ENCODE peak calls at places on chromosomes 12 and 14, in ten cellular contexts. L is stimulated activated CD8-positive, alpha-beta memory T cell treated with anti-CD3 and anti-CD28 coated beads, Interleukin-2, amount 100 ng/mL, for 1 hour; O is LHCN-M2; D is retina; Y is activated T-helper 1 cell treated with Interleukin-2 at 50 U/mL for 16 hours; V is activated CD4-positive, alpha-beta T cell treated with anti-CD3 and anti-CD28 coated beads, Interleukin-2, amount 50 U/mL, for 1 hour; T is A549; S is K562; B is RKO; M is KBM-7. I is an unnamed sample.

GRCh38 chr12:117101953-117102833 is 3.0 kb upstream of the TESC start:
- DNase-seq in L (no peak), O (no peak), D (peak; percentile 70), Y (no peak), V (no peak), T (no peak), S (no peak), B (no peak), M (no peak), I (no peak)

GRCh38 chr12:120314220-120314619 is 12.1 kb downstream of the SIRT4 start:
- DNase-seq in L (no peak), O (no peak), D (no peak), Y (no peak), V (no peak), T (peak; percentile 42), S (peak; percentile 29), B (peak; percentile 59), M (no peak), I (no peak)

GRCh38 chr14:101331141-101331525 is 230.2 kb upstream of the DIO3 start:
- DNase-seq in L (no peak), O (no peak), D (no peak), Y (no peak), V (no peak), T (no peak), S (no peak), B (no peak), M (no peak), I (no peak)

GRCh38 chr12:113049976-113050742 is 6.4 kb upstream of the DTX1 start:
- DNase-seq in L (no peak), O (no peak), D (no peak), Y (no peak), V (no peak), T (peak; percentile 63), S (no peak), B (no peak), M (peak; percentile 69), I (no peak)

GRCh38 chr14:66359500-66359899 is 126.7 kb upstream of the CCDC196 start:
- DNase-seq in L (no peak), O (peak; percentile 40), D (peak; percentile 65), Y (no peak), V (no peak), T (peak; percentile 41), S (peak; percentile 6), B (peak; percentile 80), M (peak; percentile 43), I (no peak)

GRCh38 chr12:67151891-67152290 is 117.3 kb upstream of the CAND1 start:
- DNase-seq in L (no peak), O (no peak), D (no peak), Y (no peak), V (no peak), T (no peak), S (no peak), B (no peak), M (no peak), I (no peak)

GRCh38 chr14:92035890-92036289 is 4.0 kb downstream of the TRIP11 start:
- DNase-seq in L (no peak), O (no peak), D (no peak), Y (no peak), V (no peak), T (no peak), S (no peak), B (no peak), M (no peak), I (no peak)

GRCh38 chr12:104939089-104939488 is 19.0 kb downstream of the SLC41A2 start:
- DNase-seq in L (no peak), O (no peak), D (no peak), Y (no peak), V (no peak), T (no peak), S (no peak), B (no peak), M (no peak), I (no peak)

GRCh38 chr12:104494137-104494815 is 37.5 kb downstream of the CHST11 start:
- DNase-seq in L (peak; percentile 41), O (peak; percentile 71), D (no peak), Y (peak; percentile 44), V (peak; percentile 55), T (no peak), S (peak; percentile 60), B (no peak), M (no peak), I (peak; percentile 51)

GRCh38 chr14:98345186-98345585 is 926.8 kb downstream of the BCL11B start:
- DNase-seq in L (no peak), O (no peak), D (peak; percentile 64), Y (no peak), V (no peak), T (no peak), S (no peak), B (no peak), M (no peak), I (no peak)

GRCh38 chr14:64350091-64350490 is 38.1 kb upstream of the MTHFD1 start:
- DNase-seq in L (no peak), O (no peak), D (no peak), Y (no peak), V (no peak), T (no peak), S (no peak), B (no peak), M (no peak), I (no peak)

GRCh38 chr12:57202321-57202720 is 14.3 kb upstream of the NXPH4 start:
- DNase-seq in L (no peak), O (no peak), D (no peak), Y (no peak), V (no peak), T (no peak), S (no peak), B (no peak), M (no peak), I (no peak)

GRCh38 chr12:108666326-108666995 is 32.8 kb upstream of the SELPLG start:
- DNase-seq in L (no peak), O (peak; percentile 55), D (peak; percentile 36), Y (no peak), V (no peak), T (no peak), S (no peak), B (no peak), M (no peak), I (no peak)

GRCh38 chr12:116123511-116124258 is 153.8 kb downstream of the MED13L start:
- DNase-seq in L (no peak), O (peak; percentile 97), D (peak; percentile 87), Y (no peak), V (peak; percentile 4), T (no peak), S (peak; percentile 58), B (no peak), M (peak; percentile 65), I (peak; percentile 48)

GRCh38 chr12:127052491-127053232 is 1214.3 kb upstream of the TMEM132C start:
- DNase-seq in L (no peak), O (peak; percentile 80), D (no peak), Y (no peak), V (no peak), T (no peak), S (no peak), B (peak; percentile 32), M (no peak), I (no peak)

GRCh38 chr14:30283822-30284446 is 275.0 kb upstream of the G2E3 start:
- DNase-seq in L (no peak), O (peak; percentile 51), D (peak; percentile 34), Y (no peak), V (no peak), T (peak; percentile 17), S (peak; percentile 16), B (peak; percentile 49), M (peak; percentile 52), I (no peak)

GRCh38 chr14:57822081-57822480 is 43.8 kb downstream of the SLC35F4 start:
- DNase-seq in L (no peak), O (no peak), D (no peak), Y (no peak), V (no peak), T (no peak), S (no peak), B (no peak), M (no peak), I (no peak)

GRCh38 chr12:6998708-6999451 is 19.4 kb downstream of the LPCAT3 start:
- DNase-seq in L (no peak), O (peak; percentile 30), D (no peak), Y (no peak), V (no peak), T (no peak), S (no peak), B (no peak), M (no peak), I (no peak)

GRCh38 chr12:109995366-109995702 is 834 bp downstream of the GIT2 start:
- DNase-seq in L (no peak), O (no peak), D (no peak), Y (no peak), V (no peak), T (no peak), S (no peak), B (no peak), M (no peak), I (no peak)

GRCh38 chr14:100440207-100440631 is 117.1 kb downstream of the SLC25A47 start:
- DNase-seq in L (no peak), O (peak; percentile 54), D (peak; percentile 82), Y (no peak), V (peak; percentile 34), T (peak; percentile 89), S (peak; percentile 76), B (no peak), M (peak; percentile 28), I (peak; percentile 84)

GRCh38 chr14:56295743-56296142 is 177.5 kb downstream of the PELI2 start:
- DNase-seq in L (no peak), O (peak; percentile 13), D (no peak), Y (no peak), V (no peak), T (no peak), S (no peak), B (no peak), M (no peak), I (no peak)

GRCh38 chr12:172732-173161 is 41.2 kb downstream of the SLC6A12 start:
- DNase-seq in L (no peak), O (no peak), D (no peak), Y (no peak), V (no peak), T (no peak), S (no peak), B (no peak), M (peak; percentile 49), I (no peak)

GRCh38 chr14:60332869-60333268 is 83.8 kb downstream of the PPM1A start:
- DNase-seq in L (no peak), O (no peak), D (no peak), Y (no peak), V (no peak), T (no peak), S (no peak), B (no peak), M (no peak), I (no peak)

GRCh38 chr14:68307769-68308168 is 485.1 kb downstream of the ZFP36L1 start:
- DNase-seq in L (no peak), O (no peak), D (no peak), Y (no peak), V (no peak), T (no peak), S (no peak), B (no peak), M (no peak), I (no peak)

GRCh38 chr12:84741727-84742126 is 170.9 kb downstream of the SLC6A15 start:
- DNase-seq in L (no peak), O (no peak), D (no peak), Y (no peak), V (no peak), T (no peak), S (no peak), B (no peak), M (no peak), I (no peak)

GRCh38 chr12:101642115-101643067 is 47.6 kb downstream of the MYBPC1 start:
- DNase-seq in L (no peak), O (no peak), D (peak; percentile 67), Y (no peak), V (no peak), T (no peak), S (peak; percentile 23), B (no peak), M (no peak), I (peak; percentile 59)

GRCh38 chr12:12072064-12072760 is 1.5 kb downstream of the BCL2L14 start:
- DNase-seq in L (no peak), O (no peak), D (no peak), Y (peak; percentile 5), V (peak; percentile 20), T (no peak), S (no peak), B (no peak), M (no peak), I (peak; percentile 62)

GRCh38 chr14:64873506-64874220 is 6.0 kb downstream of the SPTB start:
- DNase-seq in L (no peak), O (no peak), D (no peak), Y (no peak), V (no peak), T (no peak), S (no peak), B (no peak), M (no peak), I (no peak)

I was measured in lower lobe of right lung.